ENCODE peak calls at places on chromosome 1, in six cellular contexts. One of them, this sample, is unnamed.

GRCh38 chr1:19762175-19762779 is 37.4 kb downstream of the TMCO4 start:
- DNase-seq in A549: peak
- DNase-seq in SK-N-SH: peak
- DNase-seq in stomach: peak
- DNase-seq in PC-9: no peak
- DNase-seq in psoas muscle: no peak
- DNase-seq in this sample: peak

GRCh38 chr1:1084372-1085170 is 10.5 kb upstream of the RNF223 start:
- DNase-seq in PC-9: no peak
- DNase-seq in A549: no peak
- DNase-seq in SK-N-SH: peak
- DNase-seq in stomach: peak
- DNase-seq in psoas muscle: peak
- DNase-seq in this sample: no peak

GRCh38 chr1:1760345-1760650 is 18.0 kb downstream of the NADK start:
- DNase-seq in PC-9: no peak
- DNase-seq in SK-N-SH: no peak
- DNase-seq in stomach: no peak
- DNase-seq in psoas muscle: no peak
- DNase-seq in A549: no peak
- DNase-seq in this sample: no peak

GRCh38 chr1:48931571-48932251 is 155.0 kb upstream of the BEND5 start:
- DNase-seq in stomach: peak
- DNase-seq in A549: peak
- DNase-seq in psoas muscle: no peak
- DNase-seq in SK-N-SH: no peak
- DNase-seq in PC-9: peak
- DNase-seq in this sample: no peak

GRCh38 chr1:189212606-189213005 is 1265.1 kb downstream of the BRINP3 start:
- DNase-seq in PC-9: no peak
- DNase-seq in SK-N-SH: no peak
- DNase-seq in A549: no peak
- DNase-seq in stomach: no peak
- DNase-seq in psoas muscle: no peak
- DNase-seq in this sample: no peak

GRCh38 chr1:212229654-212230053 is 55.6 kb upstream of the PPP2R5A start:
- DNase-seq in SK-N-SH: no peak
- DNase-seq in A549: no peak
- DNase-seq in stomach: no peak
- DNase-seq in PC-9: no peak
- DNase-seq in psoas muscle: no peak
- DNase-seq in this sample: no peak

GRCh38 chr1:19260211-19261138 is 8.9 kb downstream of the MRTO4 start:
- DNase-seq in SK-N-SH: no peak
- DNase-seq in psoas muscle: no peak
- DNase-seq in A549: peak
- DNase-seq in PC-9: no peak
- DNase-seq in stomach: peak
- DNase-seq in this sample: peak

GRCh38 chr1:89706700-89707012 is 73.7 kb downstream of the LRRC8C start:
- DNase-seq in SK-N-SH: no peak
- DNase-seq in psoas muscle: no peak
- DNase-seq in A549: no peak
- DNase-seq in PC-9: no peak
- DNase-seq in stomach: no peak
- DNase-seq in this sample: no peak

GRCh38 chr1:65509912-65510680 is 89.6 kb downstream of the LEPR start:
- DNase-seq in psoas muscle: no peak
- DNase-seq in PC-9: no peak
- DNase-seq in SK-N-SH: no peak
- DNase-seq in A549: no peak
- DNase-seq in stomach: no peak
- DNase-seq in this sample: no peak

GRCh38 chr1:151540982-151541377 is 871 bp downstream of the TUFT1 start:
- DNase-seq in stomach: peak
- DNase-seq in A549: no peak
- DNase-seq in PC-9: no peak
- DNase-seq in SK-N-SH: peak
- DNase-seq in psoas muscle: peak
- DNase-seq in this sample: no peak

GRCh38 chr1:171595324-171595723 is 26.7 kb upstream of the MYOCOS start:
- DNase-seq in psoas muscle: no peak
- DNase-seq in stomach: no peak
- DNase-seq in SK-N-SH: no peak
- DNase-seq in A549: no peak
- DNase-seq in PC-9: no peak
- DNase-seq in this sample: peak

GRCh38 chr1:212581034-212581433 is 27.5 kb upstream of the ATF3 start:
- DNase-seq in PC-9: no peak
- DNase-seq in A549: no peak
- DNase-seq in psoas muscle: no peak
- DNase-seq in SK-N-SH: no peak
- DNase-seq in stomach: no peak
- DNase-seq in this sample: no peak

GRCh38 chr1:49197081-49197480 is 420.4 kb upstream of the BEND5 start:
- DNase-seq in SK-N-SH: no peak
- DNase-seq in psoas muscle: no peak
- DNase-seq in PC-9: no peak
- DNase-seq in stomach: no peak
- DNase-seq in A549: no peak
- DNase-seq in this sample: no peak

GRCh38 chr1:206544562-206545257 is 37.4 kb downstream of the RASSF5 start:
- DNase-seq in A549: peak
- DNase-seq in stomach: peak
- DNase-seq in PC-9: no peak
- DNase-seq in psoas muscle: peak
- DNase-seq in SK-N-SH: peak
- DNase-seq in this sample: peak

GRCh38 chr1:28887418-28887834 is 26.9 kb upstream of the EPB41 start:
- DNase-seq in stomach: peak
- DNase-seq in psoas muscle: no peak
- DNase-seq in A549: no peak
- DNase-seq in PC-9: no peak
- DNase-seq in SK-N-SH: peak
- DNase-seq in this sample: no peak

GRCh38 chr1:116321766-116322175 is 51.3 kb upstream of the ATP1A1 start:
- DNase-seq in psoas muscle: no peak
- DNase-seq in PC-9: no peak
- DNase-seq in SK-N-SH: no peak
- DNase-seq in stomach: peak
- DNase-seq in A549: no peak
- DNase-seq in this sample: no peak

GRCh38 chr1:160400284-160400645 is at the start of gene VANGL2:
- DNase-seq in SK-N-SH: peak
- DNase-seq in PC-9: no peak
- DNase-seq in stomach: peak
- DNase-seq in A549: peak
- DNase-seq in psoas muscle: peak
- DNase-seq in this sample: peak

GRCh38 chr1:110185181-110185580 is 24.9 kb upstream of the KCNC4 start:
- DNase-seq in A549: no peak
- DNase-seq in PC-9: no peak
- DNase-seq in stomach: no peak
- DNase-seq in psoas muscle: no peak
- DNase-seq in SK-N-SH: no peak
- DNase-seq in this sample: no peak

GRCh38 chr1:6467224-6467623 is 1.3 kb upstream of the TNFRSF25 start:
- DNase-seq in PC-9: no peak
- DNase-seq in SK-N-SH: no peak
- DNase-seq in psoas muscle: no peak
- DNase-seq in stomach: no peak
- DNase-seq in A549: no peak
- DNase-seq in this sample: no peak

GRCh38 chr1:55636691-55637090 is 421.5 kb upstream of the USP24 start:
- DNase-seq in SK-N-SH: no peak
- DNase-seq in psoas muscle: no peak
- DNase-seq in PC-9: no peak
- DNase-seq in A549: no peak
- DNase-seq in stomach: no peak
- DNase-seq in this sample: no peak

GRCh38 chr1:153774780-153775431 is at the start of gene SLC27A3:
- DNase-seq in stomach: peak
- DNase-seq in A549: no peak
- DNase-seq in PC-9: no peak
- DNase-seq in SK-N-SH: peak
- DNase-seq in psoas muscle: peak
- DNase-seq in this sample: peak

GRCh38 chr1:152735648-152736047 is 22.2 kb upstream of the KPRP start:
- DNase-seq in psoas muscle: no peak
- DNase-seq in SK-N-SH: no peak
- DNase-seq in PC-9: no peak
- DNase-seq in stomach: no peak
- DNase-seq in A549: peak
- DNase-seq in this sample: peak

GRCh38 chr1:71080178-71080781 is 555 bp downstream of the ZRANB2 start:
- DNase-seq in PC-9: no peak
- DNase-seq in stomach: no peak
- DNase-seq in psoas muscle: no peak
- DNase-seq in A549: peak
- DNase-seq in SK-N-SH: peak
- DNase-seq in this sample: peak

GRCh38 chr1:91913018-91913417 is 27.1 kb upstream of the TGFBR3 start:
- DNase-seq in stomach: no peak
- DNase-seq in SK-N-SH: no peak
- DNase-seq in A549: no peak
- DNase-seq in psoas muscle: no peak
- DNase-seq in PC-9: no peak
- DNase-seq in this sample: no peak

GRCh38 chr1:47565676-47566075 is 127.8 kb downstream of the FOXD2 start:
- DNase-seq in SK-N-SH: no peak
- DNase-seq in stomach: no peak
- DNase-seq in PC-9: no peak
- DNase-seq in psoas muscle: no peak
- DNase-seq in A549: no peak
- DNase-seq in this sample: no peak
- H3K27ac ChIP-seq in SK-N-SH: no peak
- H3K27ac ChIP-seq in stomach: no peak
- H3K27ac ChIP-seq in PC-9: no peak
- H3K27ac ChIP-seq in psoas muscle: no peak
- H3K27ac ChIP-seq in A549: no peak
- H3K27ac ChIP-seq in this sample: no peak

DNA sequence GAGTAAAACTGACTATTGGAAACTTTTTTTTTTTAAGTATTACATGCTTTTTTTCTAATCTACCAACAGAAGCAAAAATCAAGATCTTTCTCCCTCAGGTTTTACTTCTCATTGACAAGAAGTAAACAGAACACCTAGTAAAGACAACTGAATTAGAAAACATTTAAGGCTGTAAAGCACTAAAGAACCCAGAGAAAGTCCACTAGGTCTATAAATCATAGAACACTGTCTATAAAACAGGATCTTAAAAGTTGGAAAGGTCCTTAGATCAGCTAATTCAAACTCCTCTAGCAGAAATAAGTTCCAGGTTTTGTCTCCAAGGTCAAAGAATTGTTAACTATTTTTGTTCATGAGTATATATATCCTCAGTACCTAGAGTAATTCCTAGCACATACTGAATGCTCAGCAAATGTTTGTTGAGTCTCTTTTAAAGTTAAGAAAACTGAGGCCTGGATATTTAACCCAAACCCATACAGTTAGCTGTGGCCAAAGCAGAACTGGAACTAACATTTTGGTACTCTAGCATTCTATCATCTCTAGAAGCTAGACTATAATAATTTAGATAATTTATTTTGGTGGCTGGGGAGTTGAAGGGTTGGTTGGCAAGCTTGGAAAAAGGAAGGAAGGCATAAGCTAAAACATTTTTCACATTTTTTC is 3.0 kb downstream of the EPS15 start:
- DNase-seq in A549: no peak
- DNase-seq in SK-N-SH: no peak
- DNase-seq in PC-9: no peak
- DNase-seq in psoas muscle: no peak
- DNase-seq in stomach: no peak
- DNase-seq in this sample: no peak
- H3K27ac ChIP-seq in A549: no peak
- H3K27ac ChIP-seq in SK-N-SH: peak
- H3K27ac ChIP-seq in PC-9: peak
- H3K27ac ChIP-seq in psoas muscle: peak
- H3K27ac ChIP-seq in stomach: peak
- H3K27ac ChIP-seq in this sample: no peak

GRCh38 chr1:25807480-25808390 is 7.7 kb downstream of the SELENON start:
- DNase-seq in SK-N-SH: no peak
- DNase-seq in A549: no peak
- DNase-seq in PC-9: no peak
- DNase-seq in psoas muscle: no peak
- DNase-seq in stomach: no peak
- DNase-seq in this sample: no peak

GRCh38 chr1:25805863-25806225 is 5.9 kb downstream of the SELENON start:
- DNase-seq in A549: no peak
- DNase-seq in psoas muscle: no peak
- DNase-seq in PC-9: no peak
- DNase-seq in stomach: peak
- DNase-seq in SK-N-SH: no peak
- DNase-seq in this sample: no peak

GRCh38 chr1:25804964-25805862 is 5.2 kb downstream of the SELENON start:
- DNase-seq in psoas muscle: no peak
- DNase-seq in stomach: no peak
- DNase-seq in PC-9: no peak
- DNase-seq in A549: no peak
- DNase-seq in SK-N-SH: no peak
- DNase-seq in this sample: no peak

GRCh38 chr1:25804244-25804963 is 4.4 kb downstream of the SELENON start:
- DNase-seq in psoas muscle: no peak
- DNase-seq in SK-N-SH: no peak
- DNase-seq in A549: no peak
- DNase-seq in PC-9: no peak
- DNase-seq in stomach: no peak
- DNase-seq in this sample: peak

GRCh38 chr1:25806418-25806817 is 6.4 kb downstream of the SELENON start:
- DNase-seq in SK-N-SH: peak
- DNase-seq in psoas muscle: peak
- DNase-seq in PC-9: no peak
- DNase-seq in A549: no peak
- DNase-seq in stomach: no peak
- DNase-seq in this sample: no peak
- H3K27ac ChIP-seq in SK-N-SH: no peak
- H3K27ac ChIP-seq in psoas muscle: peak
- H3K27ac ChIP-seq in PC-9: no peak
- H3K27ac ChIP-seq in A549: no peak
- H3K27ac ChIP-seq in stomach: peak
- H3K27ac ChIP-seq in this sample: peak

DNA sequence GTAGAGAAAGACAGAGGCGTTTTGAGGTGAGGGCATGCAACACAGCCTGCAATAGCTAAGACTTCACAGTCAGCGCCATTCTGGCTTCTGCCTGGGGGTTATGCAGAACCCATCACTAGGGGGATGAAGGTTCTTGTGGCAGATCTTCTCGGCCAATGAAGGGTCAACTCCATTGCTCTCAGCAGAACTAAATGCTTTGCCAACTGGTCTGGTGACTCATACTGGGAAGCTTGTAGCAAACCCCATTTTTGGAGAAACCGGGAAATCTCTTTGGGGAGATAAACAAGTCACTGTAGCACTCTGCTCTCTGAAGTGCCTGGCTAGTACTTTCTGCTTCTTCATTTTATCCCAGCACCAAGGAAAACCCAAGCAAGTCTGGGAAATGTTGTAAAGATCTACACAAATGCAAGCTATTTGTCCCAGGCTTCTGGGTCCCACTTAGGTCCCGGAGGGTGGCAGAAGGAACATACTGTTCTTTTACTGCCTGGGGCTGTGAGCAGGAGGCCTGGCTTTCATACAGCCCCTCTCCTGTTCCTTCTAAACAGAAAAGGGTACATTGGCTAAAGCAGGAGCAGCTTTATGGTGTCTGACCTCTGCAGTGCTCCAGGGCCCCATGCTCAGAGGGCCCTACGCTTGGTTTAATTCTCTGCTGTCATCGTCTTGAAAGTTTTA is 28.8 kb downstream of the SHISA4 start:
- DNase-seq in stomach: no peak
- DNase-seq in PC-9: peak
- DNase-seq in A549: peak
- DNase-seq in SK-N-SH: no peak
- DNase-seq in psoas muscle: no peak
- DNase-seq in this sample: peak
- H3K27ac ChIP-seq in stomach: peak
- H3K27ac ChIP-seq in PC-9: peak
- H3K27ac ChIP-seq in A549: peak
- H3K27ac ChIP-seq in SK-N-SH: peak
- H3K27ac ChIP-seq in psoas muscle: peak
- H3K27ac ChIP-seq in this sample: peak